ENCODE peak calls at places on chromosomes 3 and 15, in ten cellular contexts. One of them, this sample, is unnamed.
A peak's percentile ranks its signal among the peaks of the same experiment; 100 is the strongest.

GRCh38 chr15:28975766-28976179 is 90.0 kb downstream of the APBA2 start:
- DNase-seq in ovary: no peak
- DNase-seq in M059J: peak; percentile 60
- DNase-seq in AG08395: no peak
- DNase-seq in astrocyte of the hippocampus: peak; percentile 63
- DNase-seq in AML-193: peak; percentile 35
- DNase-seq in NCI-H2081: peak; percentile 55
- DNase-seq in cardiac muscle cell: peak; percentile 70
- DNase-seq in CD8-positive, alpha-beta memory T cell: peak; percentile 61
- DNase-seq in skeletal muscle cell: no peak
- DNase-seq in this sample: peak; percentile 59

GRCh38 chr3:191065183-191065805 is 133.7 kb upstream of the OSTN start:
- DNase-seq in ovary: no peak
- DNase-seq in M059J: peak; percentile 32
- DNase-seq in AG08395: peak; percentile 18
- DNase-seq in astrocyte of the hippocampus: no peak
- DNase-seq in AML-193: no peak
- DNase-seq in NCI-H2081: no peak
- DNase-seq in cardiac muscle cell: peak; percentile 38
- DNase-seq in CD8-positive, alpha-beta memory T cell: no peak
- DNase-seq in skeletal muscle cell: peak; percentile 80
- DNase-seq in this sample: no peak

GRCh38 chr3:17079933-17080332 is 195.2 kb downstream of the PLCL2 start:
- DNase-seq in ovary: no peak
- DNase-seq in M059J: no peak
- DNase-seq in AG08395: no peak
- DNase-seq in astrocyte of the hippocampus: no peak
- DNase-seq in AML-193: no peak
- DNase-seq in NCI-H2081: no peak
- DNase-seq in cardiac muscle cell: no peak
- DNase-seq in CD8-positive, alpha-beta memory T cell: no peak
- DNase-seq in skeletal muscle cell: no peak
- DNase-seq in this sample: no peak

GRCh38 chr15:101732772-101733171 is 8.5 kb upstream of the TARS3 start:
- DNase-seq in ovary: no peak
- DNase-seq in M059J: no peak
- DNase-seq in AG08395: no peak
- DNase-seq in astrocyte of the hippocampus: no peak
- DNase-seq in AML-193: no peak
- DNase-seq in NCI-H2081: no peak
- DNase-seq in cardiac muscle cell: no peak
- DNase-seq in CD8-positive, alpha-beta memory T cell: no peak
- DNase-seq in skeletal muscle cell: no peak
- DNase-seq in this sample: no peak

GRCh38 chr15:27210176-27210575 is 239.2 kb downstream of the GABRG3 start:
- DNase-seq in ovary: no peak
- DNase-seq in M059J: no peak
- DNase-seq in AG08395: no peak
- DNase-seq in astrocyte of the hippocampus: no peak
- DNase-seq in AML-193: no peak
- DNase-seq in NCI-H2081: no peak
- DNase-seq in cardiac muscle cell: no peak
- DNase-seq in CD8-positive, alpha-beta memory T cell: no peak
- DNase-seq in skeletal muscle cell: no peak
- DNase-seq in this sample: no peak

GRCh38 chr15:77966540-77967290 is 110.8 kb downstream of the TBC1D2B start:
- DNase-seq in ovary: no peak
- DNase-seq in M059J: peak; percentile 43
- DNase-seq in AG08395: peak; percentile 82
- DNase-seq in astrocyte of the hippocampus: peak; percentile 68
- DNase-seq in AML-193: peak; percentile 22
- DNase-seq in NCI-H2081: peak; percentile 55
- DNase-seq in cardiac muscle cell: peak; percentile 46
- DNase-seq in CD8-positive, alpha-beta memory T cell: peak; percentile 35
- DNase-seq in skeletal muscle cell: no peak
- DNase-seq in this sample: peak; percentile 47

GRCh38 chr3:38210141-38210757 is 44.9 kb downstream of the OXSR1 start:
- DNase-seq in ovary: no peak
- DNase-seq in M059J: no peak
- DNase-seq in AG08395: no peak
- DNase-seq in astrocyte of the hippocampus: no peak
- DNase-seq in AML-193: no peak
- DNase-seq in NCI-H2081: no peak
- DNase-seq in cardiac muscle cell: no peak
- DNase-seq in CD8-positive, alpha-beta memory T cell: no peak
- DNase-seq in skeletal muscle cell: no peak
- DNase-seq in this sample: no peak

GRCh38 chr3:150069633-150070032 is 98.9 kb upstream of the PFN2 start:
- DNase-seq in ovary: no peak
- DNase-seq in M059J: no peak
- DNase-seq in AG08395: no peak
- DNase-seq in astrocyte of the hippocampus: no peak
- DNase-seq in AML-193: no peak
- DNase-seq in NCI-H2081: no peak
- DNase-seq in cardiac muscle cell: no peak
- DNase-seq in CD8-positive, alpha-beta memory T cell: no peak
- DNase-seq in skeletal muscle cell: no peak
- DNase-seq in this sample: no peak

GRCh38 chr15:89068325-89068784 is 19.9 kb upstream of the ABHD2 start:
- DNase-seq in ovary: no peak
- DNase-seq in M059J: peak; percentile 96
- DNase-seq in AG08395: peak; percentile 93
- DNase-seq in astrocyte of the hippocampus: peak; percentile 83
- DNase-seq in AML-193: peak; percentile 73
- DNase-seq in NCI-H2081: no peak
- DNase-seq in cardiac muscle cell: peak; percentile 92
- DNase-seq in CD8-positive, alpha-beta memory T cell: no peak
- DNase-seq in skeletal muscle cell: peak; percentile 95
- DNase-seq in this sample: peak; percentile 98

GRCh38 chr15:69154684-69155083 is 5.8 kb upstream of the GLCE start:
- DNase-seq in ovary: no peak
- DNase-seq in M059J: peak; percentile 43
- DNase-seq in AG08395: peak; percentile 64
- DNase-seq in astrocyte of the hippocampus: peak; percentile 50
- DNase-seq in AML-193: no peak
- DNase-seq in NCI-H2081: no peak
- DNase-seq in cardiac muscle cell: peak; percentile 85
- DNase-seq in CD8-positive, alpha-beta memory T cell: no peak
- DNase-seq in skeletal muscle cell: peak; percentile 65
- DNase-seq in this sample: peak; percentile 61

GRCh38 chr15:59222106-59222505 is 15.5 kb downstream of the LDHAL6B start:
- DNase-seq in ovary: no peak
- DNase-seq in M059J: peak; percentile 88
- DNase-seq in AG08395: peak; percentile 89
- DNase-seq in astrocyte of the hippocampus: peak; percentile 76
- DNase-seq in AML-193: no peak
- DNase-seq in NCI-H2081: no peak
- DNase-seq in cardiac muscle cell: peak; percentile 75
- DNase-seq in CD8-positive, alpha-beta memory T cell: no peak
- DNase-seq in skeletal muscle cell: peak; percentile 50
- DNase-seq in this sample: peak; percentile 77

GRCh38 chr15:90300988-90301715 is 35.7 kb downstream of the NGRN start:
- DNase-seq in ovary: peak; percentile 61
- DNase-seq in M059J: peak; percentile 9
- DNase-seq in AG08395: peak; percentile 19
- DNase-seq in astrocyte of the hippocampus: peak; percentile 35
- DNase-seq in AML-193: peak; percentile 9
- DNase-seq in NCI-H2081: peak; percentile 17
- DNase-seq in cardiac muscle cell: peak; percentile 64
- DNase-seq in CD8-positive, alpha-beta memory T cell: peak; percentile 35
- DNase-seq in skeletal muscle cell: no peak
- DNase-seq in this sample: peak; percentile 27

GRCh38 chr3:14680115-14680514 is 5.2 kb downstream of the C3orf20 start:
- DNase-seq in ovary: no peak
- DNase-seq in M059J: no peak
- DNase-seq in AG08395: no peak
- DNase-seq in astrocyte of the hippocampus: no peak
- DNase-seq in AML-193: no peak
- DNase-seq in NCI-H2081: no peak
- DNase-seq in cardiac muscle cell: no peak
- DNase-seq in CD8-positive, alpha-beta memory T cell: no peak
- DNase-seq in skeletal muscle cell: no peak
- DNase-seq in this sample: no peak

GRCh38 chr3:98556164-98557130 is 24.7 kb downstream of the GPR15 start:
- DNase-seq in ovary: no peak
- DNase-seq in M059J: peak; percentile 99
- DNase-seq in AG08395: no peak
- DNase-seq in astrocyte of the hippocampus: peak; percentile 68
- DNase-seq in AML-193: peak; percentile 67
- DNase-seq in NCI-H2081: no peak
- DNase-seq in cardiac muscle cell: no peak
- DNase-seq in CD8-positive, alpha-beta memory T cell: no peak
- DNase-seq in skeletal muscle cell: no peak
- DNase-seq in this sample: no peak

GRCh38 chr3:82157952-82158351 is 396.5 kb upstream of the GBE1 start:
- DNase-seq in ovary: no peak
- DNase-seq in M059J: peak; percentile 79
- DNase-seq in AG08395: peak; percentile 19
- DNase-seq in astrocyte of the hippocampus: peak; percentile 67
- DNase-seq in AML-193: no peak
- DNase-seq in NCI-H2081: no peak
- DNase-seq in cardiac muscle cell: peak; percentile 41
- DNase-seq in CD8-positive, alpha-beta memory T cell: no peak
- DNase-seq in skeletal muscle cell: peak; percentile 70
- DNase-seq in this sample: peak; percentile 63

GRCh38 chr3:69063636-69064035 is 11.5 kb upstream of the TMF1 start:
- DNase-seq in ovary: no peak
- DNase-seq in M059J: no peak
- DNase-seq in AG08395: no peak
- DNase-seq in astrocyte of the hippocampus: no peak
- DNase-seq in AML-193: no peak
- DNase-seq in NCI-H2081: no peak
- DNase-seq in cardiac muscle cell: no peak
- DNase-seq in CD8-positive, alpha-beta memory T cell: no peak
- DNase-seq in skeletal muscle cell: no peak
- DNase-seq in this sample: no peak

GRCh38 chr3:118966700-118967099 is 67.9 kb downstream of the IGSF11 start:
- DNase-seq in ovary: no peak
- DNase-seq in M059J: no peak
- DNase-seq in AG08395: no peak
- DNase-seq in astrocyte of the hippocampus: no peak
- DNase-seq in AML-193: no peak
- DNase-seq in NCI-H2081: no peak
- DNase-seq in cardiac muscle cell: no peak
- DNase-seq in CD8-positive, alpha-beta memory T cell: no peak
- DNase-seq in skeletal muscle cell: no peak
- DNase-seq in this sample: no peak

GRCh38 chr3:183185696-183186095 is 23.2 kb upstream of the LAMP3 start:
- DNase-seq in ovary: no peak
- DNase-seq in M059J: peak; percentile 95
- DNase-seq in AG08395: peak; percentile 78
- DNase-seq in astrocyte of the hippocampus: peak; percentile 73
- DNase-seq in AML-193: peak; percentile 55
- DNase-seq in NCI-H2081: no peak
- DNase-seq in cardiac muscle cell: peak; percentile 73
- DNase-seq in CD8-positive, alpha-beta memory T cell: no peak
- DNase-seq in skeletal muscle cell: peak; percentile 70
- DNase-seq in this sample: peak; percentile 79

GRCh38 chr3:126468028-126468891 is 7.4 kb downstream of the ZXDC start:
- DNase-seq in ovary: no peak
- DNase-seq in M059J: no peak
- DNase-seq in AG08395: peak; percentile 39
- DNase-seq in astrocyte of the hippocampus: no peak
- DNase-seq in AML-193: peak; percentile 26
- DNase-seq in NCI-H2081: no peak
- DNase-seq in cardiac muscle cell: peak; percentile 25
- DNase-seq in CD8-positive, alpha-beta memory T cell: no peak
- DNase-seq in skeletal muscle cell: no peak
- DNase-seq in this sample: no peak

GRCh38 chr3:50675179-50676030 is 678 bp downstream of the DOCK3 start:
- DNase-seq in ovary: peak; percentile 42
- DNase-seq in M059J: peak; percentile 18
- DNase-seq in AG08395: no peak
- DNase-seq in astrocyte of the hippocampus: peak; percentile 67
- DNase-seq in AML-193: no peak
- DNase-seq in NCI-H2081: no peak
- DNase-seq in cardiac muscle cell: no peak
- DNase-seq in CD8-positive, alpha-beta memory T cell: peak; percentile 27
- DNase-seq in skeletal muscle cell: no peak
- DNase-seq in this sample: no peak

GRCh38 chr3:161914703-161915102 is 418.1 kb downstream of the OTOL1 start:
- DNase-seq in ovary: peak; percentile 33
- DNase-seq in M059J: peak; percentile 65
- DNase-seq in AG08395: peak; percentile 37
- DNase-seq in astrocyte of the hippocampus: peak; percentile 75
- DNase-seq in AML-193: no peak
- DNase-seq in NCI-H2081: peak; percentile 86
- DNase-seq in cardiac muscle cell: peak; percentile 81
- DNase-seq in CD8-positive, alpha-beta memory T cell: no peak
- DNase-seq in skeletal muscle cell: peak; percentile 51
- DNase-seq in this sample: peak; percentile 82

GRCh38 chr15:88275804-88276203 is 19.3 kb upstream of the NTRK3 start:
- DNase-seq in ovary: no peak
- DNase-seq in M059J: no peak
- DNase-seq in AG08395: no peak
- DNase-seq in astrocyte of the hippocampus: no peak
- DNase-seq in AML-193: no peak
- DNase-seq in NCI-H2081: no peak
- DNase-seq in cardiac muscle cell: no peak
- DNase-seq in CD8-positive, alpha-beta memory T cell: no peak
- DNase-seq in skeletal muscle cell: no peak
- DNase-seq in this sample: no peak

GRCh38 chr3:111069974-111070751 is 1.5 kb upstream of the NECTIN3 start:
- DNase-seq in ovary: peak; percentile 65
- DNase-seq in M059J: peak; percentile 38
- DNase-seq in AG08395: peak; percentile 9
- DNase-seq in astrocyte of the hippocampus: peak; percentile 44
- DNase-seq in AML-193: no peak
- DNase-seq in NCI-H2081: no peak
- DNase-seq in cardiac muscle cell: peak; percentile 18
- DNase-seq in CD8-positive, alpha-beta memory T cell: no peak
- DNase-seq in skeletal muscle cell: no peak
- DNase-seq in this sample: peak; percentile 26

GRCh38 chr15:34644061-34644460 is 60.6 kb upstream of the GOLGA8B start:
- DNase-seq in ovary: no peak
- DNase-seq in M059J: peak; percentile 81
- DNase-seq in AG08395: peak; percentile 34
- DNase-seq in astrocyte of the hippocampus: peak; percentile 69
- DNase-seq in AML-193: no peak
- DNase-seq in NCI-H2081: no peak
- DNase-seq in cardiac muscle cell: peak; percentile 67
- DNase-seq in CD8-positive, alpha-beta memory T cell: no peak
- DNase-seq in skeletal muscle cell: peak; percentile 92
- DNase-seq in this sample: peak; percentile 89

GRCh38 chr3:143298886-143299535 is 179.4 kb downstream of the CHST2 start:
- DNase-seq in ovary: no peak
- DNase-seq in M059J: no peak
- DNase-seq in AG08395: no peak
- DNase-seq in astrocyte of the hippocampus: no peak
- DNase-seq in AML-193: peak; percentile 66
- DNase-seq in NCI-H2081: no peak
- DNase-seq in cardiac muscle cell: no peak
- DNase-seq in CD8-positive, alpha-beta memory T cell: no peak
- DNase-seq in skeletal muscle cell: no peak
- DNase-seq in this sample: no peak

GRCh38 chr3:105094588-105094987 is 272.1 kb upstream of the ALCAM start:
- DNase-seq in ovary: no peak
- DNase-seq in M059J: no peak
- DNase-seq in AG08395: no peak
- DNase-seq in astrocyte of the hippocampus: no peak
- DNase-seq in AML-193: no peak
- DNase-seq in NCI-H2081: no peak
- DNase-seq in cardiac muscle cell: no peak
- DNase-seq in CD8-positive, alpha-beta memory T cell: no peak
- DNase-seq in skeletal muscle cell: no peak
- DNase-seq in this sample: no peak

GRCh38 chr3:157182879-157183278 is 22.9 kb upstream of the CCNL1 start:
- DNase-seq in ovary: no peak
- DNase-seq in M059J: no peak
- DNase-seq in AG08395: no peak
- DNase-seq in astrocyte of the hippocampus: no peak
- DNase-seq in AML-193: no peak
- DNase-seq in NCI-H2081: no peak
- DNase-seq in cardiac muscle cell: peak; percentile 6
- DNase-seq in CD8-positive, alpha-beta memory T cell: no peak
- DNase-seq in skeletal muscle cell: no peak
- DNase-seq in this sample: no peak

GRCh38 chr3:18712713-18713575 is 287.8 kb upstream of the SATB1 start:
- DNase-seq in ovary: no peak
- DNase-seq in M059J: no peak
- DNase-seq in AG08395: no peak
- DNase-seq in astrocyte of the hippocampus: no peak
- DNase-seq in AML-193: no peak
- DNase-seq in NCI-H2081: no peak
- DNase-seq in cardiac muscle cell: no peak
- DNase-seq in CD8-positive, alpha-beta memory T cell: no peak
- DNase-seq in skeletal muscle cell: no peak
- DNase-seq in this sample: no peak

This sample was measured in astrocyte of the spinal cord.